ENCODE peak calls at places on chromosome 13, in seven cellular contexts. K is stomach, X is cardiac muscle cell, Z is GM23248, N is IMR-90, R is sigmoid colon, U is OCI-LY7. Q is an unnamed sample.

GRCh38 chr13:36915106-36915505 is 4.9 kb downstream of the SMAD9 start:
- DNase-seq in U (no peak), Z (no peak), K (no peak), N (no peak), R (no peak), X (no peak), Q (no peak)

GRCh38 chr13:27635256-27635655 is 13.6 kb downstream of the POLR1D start:
- DNase-seq in R (no peak), N (no peak), Z (no peak), U (no peak), K (no peak), X (no peak), Q (no peak)

GRCh38 chr13:22665531-22665930 is 515.2 kb upstream of the SGCG start:
- DNase-seq in R (no peak), U (no peak), X (no peak), K (no peak), Z (no peak), N (no peak), Q (no peak)

GRCh38 chr13:93771782-93772181 is 545.2 kb downstream of the GPC6 start:
- DNase-seq in R (no peak), K (no peak), X (peak; percentile 60), U (no peak), Z (peak; percentile 17), N (peak; percentile 31), Q (no peak)

GRCh38 chr13:32977321-32977720 is 38.9 kb upstream of the KL start:
- DNase-seq in Z (no peak), K (no peak), U (no peak), R (no peak), X (no peak), N (no peak), Q (no peak)

GRCh38 chr13:102466836-102467235 is 65.0 kb upstream of the FGF14 start:
- DNase-seq in X (no peak), K (no peak), R (no peak), Z (no peak), U (no peak), N (no peak), Q (no peak)

GRCh38 chr13:33799950-33800592 is 17.9 kb upstream of the RFC3 start:
- DNase-seq in Z (peak; percentile 63), X (peak; percentile 73), U (peak; percentile 76), N (peak; percentile 46), K (no peak), R (no peak), Q (no peak)

GRCh38 chr13:69793803-69794453 is 313.7 kb upstream of the ATXN8OS start:
- DNase-seq in N (no peak), K (no peak), X (no peak), Z (no peak), U (no peak), R (no peak), Q (no peak)

GRCh38 chr13:27375686-27376326 is 48.6 kb upstream of the GTF3A start:
- DNase-seq in U (peak; percentile 58), K (peak; percentile 70), R (peak; percentile 74), Z (peak; percentile 91), N (peak; percentile 70), X (peak; percentile 82), Q (no peak)

GRCh38 chr13:70432276-70432805 is 324.1 kb upstream of the KLHL1 start:
- DNase-seq in U (no peak), N (no peak), X (no peak), R (no peak), Z (no peak), K (no peak), Q (no peak)

GRCh38 chr13:77000475-77000874 is 8.6 kb downstream of the CLN5 start:
- DNase-seq in Z (peak; percentile 25), X (peak; percentile 72), R (no peak), N (no peak), U (no peak), K (no peak), Q (no peak)

GRCh38 chr13:73168993-73169401 is 110.2 kb downstream of the KLF5 start:
- DNase-seq in R (no peak), Z (peak; percentile 13), N (peak; percentile 53), K (peak; percentile 29), U (no peak), X (no peak), Q (no peak)

GRCh38 chr13:110047511-110047910 is 259.4 kb downstream of the COL4A1 start:
- DNase-seq in N (peak; percentile 91), Z (no peak), K (peak; percentile 75), R (peak; percentile 75), X (peak; percentile 99), U (no peak), Q (no peak)

GRCh38 chr13:102276479-102276878 is 125.4 kb downstream of the FGF14 start:
- DNase-seq in U (no peak), X (no peak), K (no peak), Z (no peak), N (peak; percentile 16), R (no peak), Q (no peak)

GRCh38 chr13:34076319-34076718 is 258.4 kb downstream of the RFC3 start:
- DNase-seq in X (no peak), Z (peak; percentile 66), N (no peak), U (no peak), R (no peak), K (no peak), Q (no peak)

GRCh38 chr13:35953537-35954206 is 177.5 kb downstream of the DCLK1 start:
- DNase-seq in R (peak; percentile 96), K (peak; percentile 38), Z (peak; percentile 94), X (peak; percentile 95), U (peak; percentile 28), N (peak; percentile 94), Q (peak; percentile 83)

GRCh38 chr13:46012404-46012803 is 40.1 kb downstream of the ZC3H13 start:
- DNase-seq in K (no peak), R (no peak), U (no peak), Z (peak; percentile 6), N (no peak), X (no peak), Q (no peak)

GRCh38 chr13:20399515-20399914 is 126.1 kb downstream of the CRYL1 start:
- DNase-seq in N (no peak), U (no peak), Z (no peak), X (no peak), K (peak; percentile 4), R (no peak), Q (no peak)

GRCh38 chr13:20401958-20402856 is 123.5 kb downstream of the CRYL1 start:
- DNase-seq in R (peak; percentile 40), N (peak; percentile 59), Z (peak; percentile 75), U (no peak), X (peak; percentile 50), K (peak; percentile 15), Q (no peak)

GRCh38 chr13:20401586-20401957 is 124.1 kb downstream of the CRYL1 start:
- DNase-seq in Z (no peak), K (peak; percentile 10), N (no peak), R (peak; percentile 39), X (peak; percentile 35), U (no peak), Q (no peak)

GRCh38 chr13:20399961-20400360 is 125.7 kb downstream of the CRYL1 start:
- DNase-seq in Z (no peak), U (no peak), R (no peak), N (no peak), K (peak; percentile 18), X (no peak), Q (no peak)

GRCh38 chr13:20400774-20401173 is 124.9 kb downstream of the CRYL1 start:
- DNase-seq in N (peak; percentile 63), K (peak; percentile 3), R (no peak), Z (peak; percentile 85), X (peak; percentile 42), U (no peak), Q (no peak)
- H3K27ac ChIP-seq in N (no peak overlapping the region), K (no peak overlapping the region), R (no peak overlapping the region), Z (peak overlapping the region; percentile 20), X (no peak overlapping the region), U (no peak overlapping the region), Q (no peak overlapping the region)

DNA sequence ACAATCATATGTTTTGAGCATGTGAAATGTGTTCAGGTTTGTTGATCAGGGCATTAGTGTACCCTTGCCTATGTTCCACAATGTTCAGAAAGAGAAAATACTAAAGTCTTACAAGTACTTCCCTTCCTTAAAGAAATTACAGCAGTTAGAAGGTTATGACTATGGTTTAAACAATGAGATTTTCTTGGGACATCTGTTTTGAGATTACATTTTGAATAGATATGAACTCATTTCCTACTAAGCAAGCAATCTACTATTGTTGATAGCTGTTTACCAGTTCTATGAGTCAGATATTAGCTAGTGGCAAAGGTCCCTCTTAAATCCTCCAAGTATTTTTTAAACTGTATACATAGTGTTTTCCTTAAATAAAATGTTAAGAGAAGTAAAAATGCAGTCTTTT is 241.3 kb downstream of the DACH1 start:
- DNase-seq in X (peak; percentile 54), N (peak; percentile 92), U (no peak), K (no peak), Z (no peak), R (no peak), Q (no peak)
- H3K27ac ChIP-seq in X (no peak overlapping the region), N (peak overlapping the region; percentile 70), U (no peak overlapping the region), K (peak overlapping the region; percentile 27), Z (no peak overlapping the region), R (no peak overlapping the region), Q (no peak overlapping the region)

GRCh38 chr13:114009590-114010400 is 35.9 kb upstream of the C13orf46 start:
- DNase-seq in K (no peak), Z (no peak), N (no peak), X (no peak), R (peak; percentile 49), U (no peak), Q (no peak)

GRCh38 chr13:114008964-114009589 is 35.2 kb upstream of the C13orf46 start:
- DNase-seq in N (no peak), R (peak; percentile 11), X (no peak), K (no peak), U (no peak), Z (no peak), Q (no peak)

GRCh38 chr13:114011226-114011625 is 37.4 kb upstream of the C13orf46 start:
- DNase-seq in K (no peak), X (no peak), R (peak; percentile 54), U (no peak), Z (no peak), N (no peak), Q (no peak)

GRCh38 chr13:114012141-114012540 is 38.3 kb upstream of the C13orf46 start:
- DNase-seq in R (no peak), X (no peak), U (no peak), K (no peak), Z (no peak), N (no peak), Q (no peak)

DNA sequence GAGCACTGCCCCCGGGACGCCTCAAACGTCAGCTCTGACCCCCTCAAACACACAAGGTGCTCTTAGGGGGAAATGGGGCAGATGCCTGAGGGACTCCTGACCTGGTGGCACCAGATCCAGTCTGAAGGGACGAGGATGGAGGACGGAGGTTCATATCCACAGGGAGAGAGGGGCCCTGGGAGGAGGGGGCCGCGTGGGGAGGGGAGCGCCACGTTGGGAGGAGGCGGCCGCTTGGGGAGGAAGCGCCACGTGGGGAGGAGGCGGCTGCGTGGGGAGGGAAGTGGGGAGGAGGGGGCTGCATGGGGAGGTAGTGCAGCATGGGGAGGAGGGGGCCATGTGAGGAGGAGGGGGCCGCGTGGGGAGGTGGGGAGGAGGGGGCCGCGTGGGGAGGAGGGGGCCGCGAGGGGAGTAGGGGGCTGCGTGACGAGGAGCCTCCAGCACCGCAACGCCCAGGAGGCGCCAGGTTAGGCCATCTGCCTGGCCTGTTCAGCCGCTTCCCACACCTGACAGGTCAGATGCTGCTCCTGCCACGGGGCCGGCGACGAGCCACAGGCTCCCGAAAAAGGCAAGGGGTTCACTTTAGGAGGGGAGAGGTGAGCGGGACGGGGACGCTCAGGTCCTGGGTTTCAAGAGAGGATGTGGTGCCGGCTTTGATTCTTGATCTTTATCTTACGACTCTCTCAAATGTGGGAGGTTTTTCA is 36.7 kb upstream of the C13orf46 start:
- DNase-seq in K (no peak), N (no peak), Z (no peak), R (peak; percentile 57), X (no peak), U (no peak), Q (no peak)
- H3K27ac ChIP-seq in K (no peak overlapping the region), N (no peak overlapping the region), Z (no peak overlapping the region), R (no peak overlapping the region), X (no peak overlapping the region), U (no peak overlapping the region), Q (no peak overlapping the region)

GRCh38 chr13:30398601-30399072 is 23.7 kb upstream of the UBE2L5 start:
- DNase-seq in X (peak; percentile 38), N (peak; percentile 21), R (no peak), Z (peak; percentile 49), K (no peak), U (no peak), Q (no peak)
- H3K27ac ChIP-seq in X (no peak overlapping the region), N (no peak overlapping the region), R (peak overlapping the region; percentile 58), Z (no peak overlapping the region), K (no peak overlapping the region), U (no peak overlapping the region), Q (no peak overlapping the region)

Q was measured in substantia nigra.